ENCODE peak calls at places on chromosomes 13 and 19, in eight cellular contexts. Q is CD8-positive, alpha-beta memory T cell; Z is neural progenitor cell; W is brain microvascular endothelial cell; C is BJ; B is GM12865; U is AG04450; G is thoracic aorta. Y is an unnamed sample.

GRCh38 chr13:70370924-70371323 is 262.7 kb upstream of the KLHL1 start:
- DNase-seq in Q (no peak), Z (peak), W (no peak), C (no peak), B (no peak), U (no peak), G (no peak), Y (no peak)

GRCh38 chr19:8145969-8146368 is 3.4 kb downstream of the FBN3 start:
- DNase-seq in Q (no peak), Z (peak), W (no peak), C (no peak), B (no peak), U (no peak), G (no peak), Y (no peak)

GRCh38 chr19:35856546-35857149 is at the start of gene KIRREL2:
- DNase-seq in Q (no peak), Z (peak), W (no peak), C (no peak), B (no peak), U (no peak), G (no peak), Y (no peak)

GRCh38 chr19:10760268-10760944 is 42.5 kb downstream of the DNM2 start:
- DNase-seq in Q (no peak), Z (no peak), W (no peak), C (no peak), B (peak), U (no peak), G (no peak), Y (peak)

GRCh38 chr13:21075303-21076264 is 14.2 kb upstream of the LATS2 start:
- DNase-seq in Q (no peak), Z (peak), W (no peak), C (no peak), B (peak), U (no peak), G (no peak), Y (peak)

GRCh38 chr19:3071764-3072163 is 9.5 kb upstream of the TLE5 start:
- DNase-seq in Q (no peak), Z (no peak), W (no peak), C (no peak), B (no peak), U (no peak), G (no peak), Y (no peak)

GRCh38 chr13:28145049-28145448 is 6.7 kb downstream of the PAN3 start:
- DNase-seq in Q (no peak), Z (no peak), W (no peak), C (no peak), B (no peak), U (no peak), G (no peak), Y (no peak)

GRCh38 chr19:45153339-45154063 is 7.3 kb downstream of the NKPD1 start:
- DNase-seq in Q (peak), Z (peak), W (no peak), C (no peak), B (peak), U (no peak), G (no peak), Y (no peak)

GRCh38 chr19:16369306-16369663 is 44.7 kb downstream of the KLF2 start:
- DNase-seq in Q (no peak), Z (no peak), W (no peak), C (no peak), B (no peak), U (no peak), G (no peak), Y (no peak)

DNA sequence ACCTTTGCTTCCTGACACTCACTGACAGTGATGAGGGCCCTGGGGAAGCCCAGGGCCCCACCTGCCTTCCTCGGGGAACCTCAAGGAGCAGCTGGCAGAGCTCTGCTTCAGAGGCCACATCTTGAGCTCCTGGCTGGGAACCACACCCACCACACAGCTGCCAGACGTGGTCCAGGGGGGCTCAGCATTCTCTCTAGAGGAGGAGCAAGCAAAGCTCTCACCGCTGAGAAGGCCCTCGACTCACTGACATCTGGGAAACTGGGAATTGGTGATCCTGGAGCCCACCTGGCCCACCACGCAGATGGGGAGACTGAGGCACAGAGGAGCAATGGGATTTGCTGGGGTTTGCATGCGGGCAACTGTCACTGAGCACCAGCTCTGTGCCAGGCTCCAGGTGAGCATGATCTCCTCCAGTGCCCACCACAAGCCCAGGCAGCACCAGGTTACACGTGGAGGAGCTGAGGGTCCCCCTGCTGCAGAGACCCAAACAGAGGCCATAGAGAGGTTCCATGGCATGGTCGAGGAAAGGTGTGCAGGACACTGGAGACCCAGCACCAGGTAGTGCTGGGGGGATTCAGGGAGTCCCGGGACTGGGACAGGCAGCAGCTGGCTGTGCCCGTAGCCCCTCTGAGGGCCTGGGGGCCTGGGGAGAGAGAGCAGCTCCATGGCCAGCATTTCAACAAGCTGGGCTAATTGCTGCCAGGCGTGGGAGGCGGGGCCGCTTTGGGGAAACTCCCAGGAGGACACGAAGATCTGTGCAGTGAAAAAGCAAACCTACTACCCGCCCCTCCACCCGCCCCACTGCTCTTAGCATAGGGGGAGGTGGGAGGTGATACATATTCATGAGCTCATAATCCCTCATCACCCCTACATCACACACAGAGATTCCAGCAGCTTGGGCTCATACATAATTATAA is 33.4 kb downstream of the PEPD start:
- DNase-seq in Q (no peak), Z (no peak), W (no peak), C (no peak), B (no peak), U (no peak), G (no peak), Y (no peak)
- H3K4me3 ChIP-seq in Q (no peak), Z (no peak), W (no peak), C (no peak), B (no peak), U (no peak), G (no peak), Y (no peak)

DNA sequence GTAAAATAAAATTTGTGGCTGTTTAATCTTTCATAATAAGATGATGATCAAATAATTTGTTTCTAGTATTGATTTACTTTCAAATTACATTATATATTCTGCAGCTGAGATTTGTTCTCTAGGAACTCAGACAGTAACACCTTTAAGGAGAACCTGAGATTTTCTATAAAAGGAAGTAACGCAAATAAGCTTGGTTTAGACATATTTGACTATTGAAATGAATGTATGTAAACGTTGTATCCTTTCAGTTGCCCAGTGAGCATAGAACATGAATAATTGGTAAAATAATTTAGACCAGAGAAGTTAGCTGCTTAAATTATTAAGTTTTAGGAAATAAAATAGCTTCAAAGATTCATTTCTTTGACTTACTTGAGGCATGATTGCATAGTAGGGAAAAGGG is 3.1 kb downstream of the CDK8 start:
- DNase-seq in Q (no peak), Z (no peak), W (no peak), C (no peak), B (peak), U (no peak), G (no peak), Y (peak)
- H3K4me3 ChIP-seq in Q (no peak), Z (peak), W (no peak), C (no peak), B (peak), U (no peak), G (no peak), Y (no peak)

DNA sequence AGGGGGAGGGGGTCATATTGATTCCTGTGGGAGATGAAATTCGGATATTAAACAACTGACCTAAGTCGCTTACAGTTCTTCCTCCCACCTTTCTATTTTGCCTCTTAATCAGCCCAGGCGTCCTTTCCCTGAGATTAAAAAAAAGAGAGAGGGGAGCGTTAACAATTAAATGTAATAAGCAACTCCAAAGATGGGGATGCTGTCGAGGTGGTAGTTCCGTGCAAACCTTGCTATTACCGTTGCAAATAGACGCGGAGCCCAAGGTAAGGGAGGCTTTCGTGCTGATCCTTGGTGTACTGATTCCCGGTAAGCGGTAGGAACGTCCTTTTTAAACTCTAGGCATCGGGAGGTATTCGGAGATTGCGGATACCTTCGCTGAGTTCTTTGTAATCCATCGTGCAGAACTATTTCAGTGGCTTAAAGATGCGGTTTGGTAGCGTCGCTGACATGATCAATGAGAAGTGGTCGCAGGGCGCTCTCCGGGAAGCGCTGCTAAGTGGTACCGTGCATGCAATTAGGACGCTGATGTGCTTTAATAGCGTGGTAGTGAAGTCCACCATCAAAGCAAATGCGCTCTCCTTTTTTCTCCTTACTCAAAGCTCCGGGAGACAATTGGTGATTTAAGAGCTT is 3.1 kb downstream of the SLITRK5 start:
- DNase-seq in Q (no peak), Z (peak), W (no peak), C (no peak), B (no peak), U (no peak), G (no peak), Y (no peak)
- H3K4me3 ChIP-seq in Q (no peak), Z (peak), W (peak), C (no peak), B (no peak), U (no peak), G (peak), Y (no peak)

GRCh38 chr19:1245884-1246816 is 2.2 kb upstream of the MIDN start:
- DNase-seq in Q (no peak), Z (peak), W (no peak), C (no peak), B (no peak), U (no peak), G (no peak), Y (no peak)

GRCh38 chr19:1245468-1245867 is 2.9 kb upstream of the MIDN start:
- DNase-seq in Q (no peak), Z (no peak), W (no peak), C (no peak), B (no peak), U (no peak), G (no peak), Y (no peak)

GRCh38 chr19:1243768-1244692 is 2.5 kb downstream of the ATP5F1D start:
- DNase-seq in Q (peak), Z (peak), W (peak), C (no peak), B (peak), U (no peak), G (no peak), Y (peak)

GRCh38 chr19:1247747-1248453 is 483 bp upstream of the MIDN start:
- DNase-seq in Q (peak), Z (peak), W (peak), C (no peak), B (peak), U (no peak), G (no peak), Y (peak)

DNA sequence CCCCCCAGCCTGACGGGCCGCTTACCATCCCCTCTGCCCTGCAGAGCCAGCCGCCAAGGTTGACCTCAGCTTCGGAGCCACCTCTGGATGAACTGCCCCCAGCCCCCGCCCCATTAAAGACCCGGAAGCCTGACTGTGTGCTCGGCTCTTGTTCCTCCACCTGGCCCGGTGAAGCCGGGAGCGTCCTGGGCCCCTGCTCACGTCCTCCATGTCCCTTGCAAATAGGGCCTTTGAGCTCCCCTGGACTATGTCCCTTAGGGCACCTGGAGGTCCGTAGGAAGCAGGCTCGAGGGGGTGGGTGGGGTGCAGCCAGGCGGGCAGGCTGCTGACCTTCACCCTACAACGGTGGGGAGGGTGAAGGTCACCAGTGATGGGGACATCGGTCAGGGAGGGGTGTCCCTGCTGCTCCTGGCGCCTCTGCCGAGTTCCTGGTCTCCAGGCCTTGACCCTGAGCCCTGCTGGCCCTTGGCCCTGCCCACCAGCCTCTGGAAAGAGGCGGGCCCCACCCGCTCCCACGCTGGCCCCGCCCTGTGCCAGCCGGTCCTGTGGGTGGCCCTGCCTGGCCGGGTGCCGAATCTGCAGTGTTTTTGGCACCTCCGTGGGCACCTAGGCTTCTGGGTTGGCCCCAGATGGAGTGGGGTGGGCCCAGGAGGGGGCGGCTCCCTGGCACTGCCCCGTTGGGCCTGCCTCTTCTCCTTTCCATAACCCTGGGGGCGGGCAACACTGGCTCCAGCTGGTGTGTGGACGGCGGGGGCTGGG is 3.3 kb downstream of the ATP5F1D start:
- DNase-seq in Q (no peak), Z (no peak), W (no peak), C (no peak), B (peak), U (no peak), G (no peak), Y (no peak)
- H3K4me3 ChIP-seq in Q (no peak), Z (no peak), W (no peak), C (peak), B (peak), U (peak), G (peak), Y (peak)

DNA sequence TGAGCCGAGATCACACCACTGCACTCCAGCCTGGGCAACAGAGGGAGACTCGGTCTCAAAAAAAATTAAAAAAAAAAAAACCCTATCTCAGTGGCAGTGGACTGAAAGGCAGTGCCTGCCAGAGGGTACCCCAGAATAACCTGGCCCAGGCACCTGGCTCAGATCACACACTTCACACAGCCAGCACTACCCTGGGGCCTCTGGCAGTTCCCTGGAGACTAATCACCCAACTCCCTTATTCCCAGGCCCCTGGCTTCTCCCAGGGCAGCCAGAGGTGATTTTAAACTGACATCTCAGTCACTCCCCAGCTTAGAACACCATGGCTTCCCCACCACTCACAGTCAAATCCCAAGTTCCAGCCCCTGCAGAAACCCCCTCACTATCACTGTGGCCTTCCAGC is 3.5 kb upstream of the SLC27A5 start:
- DNase-seq in Q (no peak), Z (no peak), W (no peak), C (no peak), B (no peak), U (no peak), G (no peak), Y (no peak)
- H3K4me3 ChIP-seq in Q (no peak), Z (no peak), W (no peak), C (no peak), B (no peak), U (no peak), G (no peak), Y (no peak)

GRCh38 chr19:46490774-46491173 is 4.9 kb downstream of the PNMA8B start:
- DNase-seq in Q (no peak), Z (no peak), W (no peak), C (no peak), B (no peak), U (no peak), G (no peak), Y (no peak)

GRCh38 chr19:46494115-46494935 is 1.3 kb downstream of the PNMA8B start:
- DNase-seq in Q (no peak), Z (peak), W (no peak), C (no peak), B (no peak), U (no peak), G (no peak), Y (no peak)

GRCh38 chr19:46493236-46494114 is 2.2 kb downstream of the PNMA8B start:
- DNase-seq in Q (peak), Z (peak), W (no peak), C (no peak), B (no peak), U (no peak), G (no peak), Y (no peak)

GRCh38 chr19:46491975-46492682 is 3.5 kb downstream of the PNMA8B start:
- DNase-seq in Q (no peak), Z (no peak), W (no peak), C (no peak), B (no peak), U (no peak), G (no peak), Y (no peak)

DNA sequence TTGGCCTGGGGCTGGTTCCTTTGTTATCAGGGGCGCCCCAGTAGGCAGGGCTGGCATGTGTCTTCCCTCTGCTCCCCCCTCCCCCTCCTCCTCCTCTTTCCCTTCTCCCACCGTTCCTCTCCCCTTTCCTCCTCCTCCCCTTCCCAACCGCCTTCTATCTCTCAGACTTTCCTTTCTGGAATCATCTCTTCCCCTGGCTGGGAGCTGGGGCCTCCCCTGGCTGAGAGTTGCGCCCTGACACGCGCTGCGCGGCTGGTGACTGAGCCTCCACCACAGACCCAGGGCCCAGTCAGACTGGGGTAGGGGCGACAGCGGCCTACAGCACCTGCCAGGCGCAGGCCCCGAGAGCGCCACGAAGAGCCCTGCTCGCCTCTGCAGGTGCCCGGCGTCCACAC is 2.8 kb downstream of the PNMA8B start:
- DNase-seq in Q (no peak), Z (peak), W (no peak), C (no peak), B (no peak), U (no peak), G (no peak), Y (no peak)
- H3K4me3 ChIP-seq in Q (peak), Z (peak), W (no peak), C (no peak), B (no peak), U (no peak), G (peak), Y (no peak)

DNA sequence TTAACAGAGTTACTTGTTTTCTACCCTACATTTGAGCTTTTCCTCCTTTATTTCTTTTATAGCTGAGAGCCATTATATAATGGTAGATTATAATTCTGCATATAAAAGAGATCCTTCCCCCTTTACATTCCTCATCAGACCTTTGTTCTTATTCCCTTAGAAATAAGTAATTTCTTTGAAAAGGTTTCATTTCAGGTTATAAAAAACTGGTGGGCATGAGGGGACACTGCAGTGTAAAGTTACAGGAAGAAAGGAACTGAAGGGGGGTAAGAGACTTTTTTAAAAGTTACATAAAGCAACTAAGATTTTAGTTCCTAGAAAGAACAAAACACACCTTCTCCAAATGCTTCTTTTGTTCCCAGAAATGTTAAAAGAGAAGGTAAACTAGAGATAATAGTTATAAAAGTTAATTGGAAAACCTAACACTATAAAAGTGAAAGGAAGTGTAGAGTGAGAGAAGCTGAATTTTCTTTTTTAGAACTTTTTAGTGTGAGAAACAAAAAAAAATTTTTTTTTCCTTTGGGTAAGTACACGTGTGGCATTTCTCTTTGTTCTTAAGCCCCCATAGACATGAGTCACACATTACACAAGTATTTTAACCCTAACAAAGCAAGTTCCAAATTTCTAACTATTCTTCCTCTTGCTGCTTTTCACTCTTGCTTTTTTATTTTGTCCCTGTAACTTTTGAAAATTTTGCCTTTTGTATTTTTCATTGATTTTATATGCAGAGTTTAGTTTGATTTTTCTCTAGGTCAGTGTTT is 106.4 kb upstream of the MLNR start:
- DNase-seq in Q (no peak), Z (peak), W (no peak), C (no peak), B (no peak), U (peak), G (no peak), Y (no peak)
- H3K4me3 ChIP-seq in Q (no peak), Z (peak), W (peak), C (no peak), B (no peak), U (peak), G (no peak), Y (no peak)

GRCh38 chr13:108154421-108154858 is 60.9 kb downstream of the LIG4 start:
- DNase-seq in Q (no peak), Z (no peak), W (no peak), C (no peak), B (no peak), U (no peak), G (no peak), Y (no peak)
- H3K4me3 ChIP-seq in Q (no peak), Z (no peak), W (no peak), C (no peak), B (no peak), U (no peak), G (no peak), Y (no peak)

Y was measured in GM06990.